ENCODE peak calls at places on chromosomes 2 and 18, in eight cellular contexts. S is lower lobe of right lung; I is prostate gland; C is cardiac muscle cell; B is CD8-positive, alpha-beta T cell; Y is aorta; W is K562; R is spleen. K is an unnamed sample. For H3K4me1, the result is how much of the 10 kb centered on the place peaks cover.

GRCh38 chr2:233446616-233447305 is 92.5 kb downstream of the DGKD start:
- DNase-seq in R (peak), Y (no peak), S (peak), W (no peak), C (no peak), B (no peak), I (no peak), K (peak)

GRCh38 chr2:19474128-19474527 is 115.7 kb upstream of the OSR1 start:
- DNase-seq in S (no peak), Y (no peak), R (no peak), I (peak), W (no peak), C (no peak), B (no peak), K (no peak)

GRCh38 chr2:199693861-199694260 is 157.1 kb downstream of the FTCDNL1 start:
- DNase-seq in W (no peak), C (no peak), B (no peak), I (no peak), Y (no peak), S (no peak), R (no peak), K (no peak)

GRCh38 chr2:98460573-98461560 is 16.2 kb downstream of the INPP4A start:
- DNase-seq in R (peak), I (no peak), C (no peak), W (no peak), S (no peak), B (no peak), Y (peak), K (no peak)

GRCh38 chr2:25279091-25279651 is 62.6 kb downstream of the DNMT3A start:
- DNase-seq in C (no peak), R (peak), W (no peak), I (peak), B (no peak), S (peak), Y (peak), K (peak)

GRCh38 chr18:73007195-73007934 is 139.6 kb upstream of the NETO1 start:
- DNase-seq in I (no peak), R (no peak), B (no peak), S (no peak), C (no peak), Y (no peak), W (no peak), K (no peak)

GRCh38 chr2:128949360-128949759 is 630.7 kb upstream of the HS6ST1 start:
- DNase-seq in R (no peak), I (no peak), B (no peak), Y (no peak), W (no peak), S (no peak), C (no peak), K (no peak)

GRCh38 chr2:198874502-198874858 is 583.3 kb downstream of the SATB2 start:
- DNase-seq in W (no peak), I (no peak), B (no peak), R (no peak), Y (no peak), S (no peak), C (no peak), K (no peak)

GRCh38 chr2:17901246-17901645 is 22.8 kb downstream of the KCNS3 start:
- DNase-seq in I (no peak), B (no peak), C (no peak), S (no peak), R (no peak), W (no peak), Y (no peak), K (no peak)

GRCh38 chr18:10140928-10141327 is 227.1 kb downstream of the VAPA start:
- DNase-seq in S (no peak), W (no peak), Y (no peak), I (peak), B (no peak), C (no peak), R (no peak), K (no peak)

GRCh38 chr2:104434363-104434792 is 419.5 kb upstream of the POU3F3 start:
- DNase-seq in W (no peak), Y (no peak), S (peak), I (peak), B (no peak), C (peak), R (no peak), K (peak)

GRCh38 chr18:50401888-50402287 is 27.0 kb downstream of the SKA1 start:
- DNase-seq in Y (peak), S (peak), I (no peak), C (peak), B (no peak), R (no peak), W (peak), K (peak)

GRCh38 chr2:186607660-186608324 is 17.9 kb downstream of the ITGAV start:
- DNase-seq in C (peak), I (no peak), B (no peak), W (no peak), S (no peak), R (no peak), Y (no peak), K (no peak)

GRCh38 chr2:57450170-57450569 is 596.4 kb upstream of the VRK2 start:
- DNase-seq in W (no peak), Y (no peak), C (no peak), I (no peak), B (no peak), R (no peak), S (no peak), K (no peak)

GRCh38 chr2:223108376-223109100 is 56.5 kb downstream of the KCNE4 start:
- DNase-seq in Y (no peak), I (no peak), W (no peak), B (no peak), R (no peak), S (no peak), C (no peak), K (no peak)

GRCh38 chr18:70234667-70235459 is 29.4 kb upstream of the RTTN start:
- DNase-seq in B (no peak), C (peak), W (no peak), R (no peak), Y (peak), I (no peak), S (no peak), K (no peak)

GRCh38 chr2:206805922-206806607 is 40.7 kb downstream of the FASTKD2 start:
- DNase-seq in C (no peak), W (no peak), Y (no peak), S (no peak), B (no peak), R (no peak), I (no peak), K (no peak)

GRCh38 chr2:121358291-121358690 is 73.3 kb upstream of the TFCP2L1 start:
- DNase-seq in W (no peak), I (no peak), B (no peak), C (no peak), R (no peak), S (no peak), Y (no peak), K (peak)

GRCh38 chr2:121359170-121359569 is 74.2 kb upstream of the TFCP2L1 start:
- DNase-seq in R (no peak), Y (no peak), C (no peak), B (no peak), S (no peak), I (no peak), W (no peak), K (no peak)

GRCh38 chr2:121351521-121352318 is 66.7 kb upstream of the TFCP2L1 start:
- DNase-seq in B (no peak), W (no peak), S (no peak), R (no peak), I (no peak), C (no peak), Y (no peak), K (no peak)

GRCh38 chr2:121356058-121356640 is 71.1 kb upstream of the TFCP2L1 start:
- DNase-seq in W (peak), B (no peak), Y (no peak), R (no peak), I (peak), S (no peak), C (peak), K (peak)

GRCh38 chr2:121355488-121355887 is 70.5 kb upstream of the TFCP2L1 start:
- DNase-seq in C (no peak), S (no peak), W (no peak), B (no peak), Y (no peak), I (peak), R (no peak), K (no peak)
- H3K4me3 ChIP-seq in C (no peak), S (no peak), W (no peak), B (no peak), Y (no peak), I (no peak), R (no peak), K (no peak)

GRCh38 chr2:127082974-127083373 is 24.0 kb downstream of the BIN1 start:
- DNase-seq in Y (no peak), I (no peak), S (no peak), B (no peak), R (no peak), W (no peak), C (no peak), K (no peak)
- H3K4me1 ChIP-seq in Y (under half), I (under half), S (half or more), B (half or more), R (half or more), W (under half), C (half or more), K (half or more)

GRCh38 chr2:8049851-8050571 is 631.8 kb upstream of the ID2 start:
- DNase-seq in I (no peak), W (no peak), S (no peak), B (no peak), Y (no peak), R (no peak), C (no peak), K (no peak)
- H3K4me3 ChIP-seq in I (no peak), W (no peak), S (no peak), B (no peak), Y (no peak), R (no peak), C (no peak), K (no peak)

GRCh38 chr18:3266062-3266608 is 4.2 kb downstream of the MYL12B start:
- DNase-seq in R (no peak), Y (no peak), S (no peak), I (no peak), B (no peak), W (no peak), C (no peak), K (no peak)
- H3K4me1 ChIP-seq in R (half or more), Y (under half), S (half or more), I (under half), B (half or more), W (half or more), C (under half), K (half or more)

DNA sequence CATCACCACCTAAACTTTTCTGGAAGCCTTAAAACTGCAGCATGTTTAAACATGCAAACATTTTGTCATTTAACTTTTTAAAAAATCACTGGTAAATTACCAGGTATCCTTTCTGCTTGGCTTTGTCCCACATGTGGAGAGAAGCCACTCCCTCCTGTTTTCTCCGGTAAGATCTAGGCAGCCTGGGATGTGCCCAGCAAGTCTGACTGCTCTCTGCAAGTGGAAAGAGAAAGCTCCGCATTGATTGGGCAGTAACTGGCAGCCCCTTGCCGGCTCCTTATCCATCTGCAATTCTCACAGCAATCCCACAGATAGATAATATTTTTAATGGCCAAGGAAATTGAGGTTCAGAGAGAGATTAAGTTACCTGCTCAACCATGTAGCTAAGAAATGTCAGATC is 136.2 kb downstream of the TMEM200C start:
- DNase-seq in Y (no peak), S (no peak), B (no peak), I (no peak), C (no peak), R (no peak), W (no peak), K (no peak)
- H3K4me3 ChIP-seq in Y (no peak), S (no peak), B (no peak), I (no peak), C (no peak), R (no peak), W (no peak), K (no peak)

DNA sequence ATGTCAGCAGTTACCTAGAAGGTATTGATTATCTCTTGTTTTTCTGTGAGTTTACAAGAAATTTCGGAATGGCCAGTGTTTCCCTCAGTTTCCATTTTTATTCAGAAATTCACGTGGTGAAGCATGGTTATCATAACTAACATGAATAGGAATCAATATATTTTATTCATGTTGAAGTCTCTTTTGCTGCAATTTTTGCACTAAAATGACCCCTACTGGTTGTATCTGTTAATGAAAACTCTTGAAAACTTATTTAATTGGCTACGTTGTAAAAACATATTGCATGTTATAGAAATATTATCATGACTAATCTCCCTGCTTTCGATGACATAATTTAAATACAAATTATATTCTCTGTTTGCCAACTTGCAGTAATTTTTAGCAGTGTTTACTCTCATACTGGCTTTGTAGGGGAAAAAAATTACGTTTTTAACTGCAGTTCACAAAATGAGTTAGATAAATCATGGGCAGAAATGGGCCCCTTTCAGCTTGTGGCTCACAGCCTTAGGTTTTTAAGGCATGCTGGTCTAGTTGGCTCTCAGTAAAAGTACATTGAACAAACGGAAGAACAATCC is 3.5 kb downstream of the CRIM1 start:
- DNase-seq in Y (no peak), R (no peak), B (no peak), C (no peak), S (no peak), W (no peak), I (no peak), K (no peak)
- H3K4me1 ChIP-seq in Y (under half), R (half or more), B (under half), C (under half), S (half or more), W (under half), I (under half), K (under half)

DNA sequence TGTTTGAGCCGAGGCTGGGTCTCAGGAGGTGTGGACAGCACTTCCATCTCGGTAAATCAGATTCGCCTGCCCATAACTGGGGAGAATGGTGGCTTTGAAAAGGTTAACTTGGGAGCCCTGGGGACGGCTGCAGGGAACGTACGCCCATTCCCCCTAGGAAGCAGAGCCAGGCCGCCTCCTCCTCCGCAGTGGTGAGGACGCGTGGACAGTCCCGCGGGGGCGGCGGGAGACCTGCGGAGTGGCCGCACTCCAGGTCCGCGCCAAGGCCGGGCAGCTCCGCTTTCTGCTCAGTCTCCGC is 845 bp upstream of the MYCN start:
- DNase-seq in C (no peak), B (no peak), R (peak), Y (peak), W (peak), S (peak), I (peak), K (peak)
- H3K4me3 ChIP-seq in C (peak), B (peak), R (peak), Y (peak), W (no peak), S (peak), I (peak), K (no peak)

GRCh38 chr2:217994776-217995274 is 8.0 kb downstream of the TNS1 start:
- DNase-seq in C (no peak), B (no peak), W (no peak), Y (no peak), I (no peak), S (no peak), R (no peak), K (peak)
- H3K4me1 ChIP-seq in C (under half), B (under half), W (under half), Y (under half), I (under half), S (under half), R (under half), K (under half)

GRCh38 chr18:14921547-14921946 is 173.6 kb downstream of the ANKRD30B start:
- DNase-seq in Y (no peak), I (peak), R (no peak), B (no peak), W (no peak), S (no peak), C (no peak), K (no peak)

GRCh38 chr18:14917311-14917710 is 169.3 kb downstream of the ANKRD30B start:
- DNase-seq in R (no peak), C (no peak), B (no peak), S (no peak), W (no peak), I (no peak), Y (no peak), K (peak)

GRCh38 chr18:14920976-14921375 is 173.0 kb downstream of the ANKRD30B start:
- DNase-seq in B (no peak), W (no peak), Y (no peak), S (no peak), I (no peak), C (no peak), R (no peak), K (no peak)

GRCh38 chr18:14922031-14922430 is 174.1 kb downstream of the ANKRD30B start:
- DNase-seq in W (no peak), Y (no peak), S (no peak), I (no peak), B (no peak), R (no peak), C (no peak), K (no peak)

DNA sequence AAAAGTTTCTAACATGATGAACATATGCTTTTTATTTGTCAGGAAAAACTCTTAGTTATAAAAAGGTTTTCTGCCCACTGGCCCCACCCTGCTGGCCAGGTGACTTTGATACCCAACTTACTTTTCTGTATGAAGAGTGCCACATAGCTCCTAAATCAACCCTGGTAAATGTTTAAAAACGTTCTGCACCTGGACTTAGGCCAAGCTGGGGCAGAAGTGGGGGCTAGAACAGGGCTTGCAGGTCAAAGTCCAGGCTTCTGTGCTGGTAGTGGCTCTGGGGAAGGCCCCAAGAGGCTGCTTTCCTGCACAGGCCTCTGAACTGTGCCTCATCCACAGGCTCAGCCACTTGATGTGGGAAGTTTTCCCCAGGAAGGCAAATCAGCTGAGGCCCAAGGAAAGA is 171.7 kb downstream of the ANKRD30B start:
- DNase-seq in C (no peak), Y (no peak), I (no peak), R (no peak), W (no peak), S (no peak), B (no peak), K (no peak)
- H3K4me3 ChIP-seq in C (no peak), Y (no peak), I (no peak), R (no peak), W (no peak), S (no peak), B (no peak), K (no peak)

DNA sequence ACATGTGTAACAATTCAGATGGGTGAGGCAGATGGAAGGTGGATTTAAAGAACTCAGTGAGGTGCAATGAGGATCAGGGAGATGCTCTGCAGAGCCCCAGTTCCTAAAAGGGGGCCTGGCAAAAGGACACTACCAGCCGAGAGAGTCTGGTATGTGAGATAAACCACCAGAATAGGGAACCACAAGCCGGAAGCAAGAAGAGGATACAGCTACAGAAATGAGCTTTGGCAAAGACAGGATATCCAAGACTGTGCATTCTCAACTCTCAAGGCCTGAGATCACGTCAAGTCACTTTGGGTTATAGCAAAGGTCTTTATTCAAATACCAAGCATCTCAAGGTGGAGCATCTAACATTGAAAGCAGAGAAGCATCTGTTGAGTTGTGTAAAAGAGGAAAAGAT is 293.5 kb downstream of the ARHGAP15 start:
- DNase-seq in Y (no peak), S (no peak), B (no peak), W (no peak), R (no peak), I (no peak), C (no peak), K (no peak)
- H3K4me1 ChIP-seq in Y (under half), S (under half), B (under half), W (under half), R (under half), I (under half), C (under half), K (under half)